ENCODE peak calls at places on chromosomes 11 and 22, in ten cellular contexts. Q is stimulated activated naive B cell treated with anti-CD40 and anti-IgM and Interleukin-4, amounts not matched to agents 10 μg/mL and 1 μg/mL and 100 μg/mL, for 72 hours; K is HepG2; F is PC-3; D is stimulated activated CD4-positive, alpha-beta T cell treated with anti-CD3 and anti-CD28 coated beads, Interleukin-4, amount 100 ng/mL, for 4 hours; A is esophagus squamous epithelium; T is ELR; I is H7; W is activated B cell treated with CpG ODN at 0.5 μM for 24 hours; S is IMR-90. V is an unnamed sample.

GRCh38 chr22:17057959-17058814 is 26.6 kb upstream of the IL17RA start:
- DNase-seq in Q (peak; percentile 28), F (peak; percentile 71), T (peak; percentile 68), I (peak; percentile 86), W (no peak), K (peak; percentile 57), A (no peak), D (peak; percentile 23), S (peak; percentile 73), V (peak; percentile 66)

GRCh38 chr11:94934362-94934761 is 39.0 kb downstream of the CWC15 start:
- DNase-seq in K (no peak), Q (no peak), S (peak; percentile 65), D (no peak), I (peak; percentile 24), T (peak; percentile 47), F (no peak), A (no peak), W (no peak), V (no peak)

GRCh38 chr11:82703226-82703625 is 30.4 kb downstream of the FAM181B start:
- DNase-seq in T (no peak), W (no peak), S (no peak), A (no peak), D (no peak), F (no peak), K (no peak), Q (no peak), I (no peak), V (no peak)

GRCh38 chr11:131370901-131371790 is 731 bp downstream of the NTM start:
- DNase-seq in K (no peak), A (no peak), F (no peak), W (no peak), Q (no peak), T (no peak), D (no peak), I (no peak), S (no peak), V (no peak)

GRCh38 chr22:38034278-38034882 is 22.8 kb upstream of the PICK1 start:
- DNase-seq in F (peak; percentile 74), Q (no peak), A (no peak), S (peak; percentile 91), I (peak; percentile 94), D (no peak), K (peak; percentile 50), W (no peak), T (peak; percentile 91), V (peak; percentile 86)

GRCh38 chr11:18253778-18254338 is 5.4 kb upstream of the SAA2 start:
- DNase-seq in D (no peak), S (no peak), I (no peak), W (no peak), A (no peak), Q (no peak), K (no peak), T (no peak), F (no peak), V (no peak)

GRCh38 chr11:72724851-72725730 is 27.1 kb downstream of the ARAP1 start:
- DNase-seq in D (peak; percentile 71), S (peak; percentile 84), A (no peak), W (peak; percentile 61), F (peak; percentile 95), I (peak; percentile 93), Q (peak; percentile 71), K (peak; percentile 80), T (peak; percentile 87), V (peak; percentile 79)

GRCh38 chr11:90630176-90630575 is 407.3 kb upstream of the CHORDC1 start:
- DNase-seq in W (no peak), T (no peak), Q (no peak), F (peak; percentile 9), A (no peak), S (no peak), I (no peak), K (no peak), D (no peak), V (no peak)